ENCODE peak calls at places on chromosomes 5 and 9, in five cellular contexts. Y is HCT116, H is cardiac muscle cell, L is fibroblast of lung, V is fibroblast of pulmonary artery. T is an unnamed sample.
A peak's percentile ranks its signal among the peaks of the same experiment; 100 is the strongest.

GRCh38 chr5:100430268-100430900 is 104.8 kb upstream of the FAM174A start:
- DNase-seq in Y (peak; percentile 23), H (peak; percentile 55), L (peak; percentile 56), V (peak; percentile 53), T (no peak)

GRCh38 chr5:110402562-110402961 is 323.9 kb downstream of the TMEM232 start:
- DNase-seq in Y (no peak), H (no peak), L (no peak), V (no peak), T (no peak)

GRCh38 chr5:107580902-107581823 is 89.6 kb downstream of the EFNA5 start:
- DNase-seq in Y (no peak), H (peak; percentile 79), L (peak; percentile 47), V (peak; percentile 69), T (peak; percentile 25)

GRCh38 chr5:35269006-35269405 is 38.7 kb upstream of the PRLR start:
- DNase-seq in Y (no peak), H (no peak), L (no peak), V (no peak), T (no peak)

GRCh38 chr9:71925834-71926233 is 14.4 kb downstream of the C9orf85 start:
- DNase-seq in Y (no peak), H (no peak), L (no peak), V (no peak), T (no peak)

GRCh38 chr5:78972654-78973428 is 12.3 kb downstream of the ARSB start:
- DNase-seq in Y (no peak), H (peak; percentile 79), L (peak; percentile 73), V (peak; percentile 77), T (no peak)

GRCh38 chr9:101536938-101537337 is 3.3 kb downstream of the RNF20 start:
- DNase-seq in Y (no peak), H (peak; percentile 53), L (peak; percentile 56), V (peak; percentile 61), T (no peak)

GRCh38 chr9:121992571-121993212 is 100.4 kb downstream of the TTLL11 start:
- DNase-seq in Y (peak; percentile 69), H (peak; percentile 84), L (peak; percentile 87), V (peak; percentile 85), T (peak; percentile 48)

GRCh38 chr5:119398713-119399492 is 43.1 kb downstream of the TNFAIP8 start:
- DNase-seq in Y (no peak), H (peak; percentile 44), L (peak; percentile 77), V (peak; percentile 44), T (no peak)

DNA sequence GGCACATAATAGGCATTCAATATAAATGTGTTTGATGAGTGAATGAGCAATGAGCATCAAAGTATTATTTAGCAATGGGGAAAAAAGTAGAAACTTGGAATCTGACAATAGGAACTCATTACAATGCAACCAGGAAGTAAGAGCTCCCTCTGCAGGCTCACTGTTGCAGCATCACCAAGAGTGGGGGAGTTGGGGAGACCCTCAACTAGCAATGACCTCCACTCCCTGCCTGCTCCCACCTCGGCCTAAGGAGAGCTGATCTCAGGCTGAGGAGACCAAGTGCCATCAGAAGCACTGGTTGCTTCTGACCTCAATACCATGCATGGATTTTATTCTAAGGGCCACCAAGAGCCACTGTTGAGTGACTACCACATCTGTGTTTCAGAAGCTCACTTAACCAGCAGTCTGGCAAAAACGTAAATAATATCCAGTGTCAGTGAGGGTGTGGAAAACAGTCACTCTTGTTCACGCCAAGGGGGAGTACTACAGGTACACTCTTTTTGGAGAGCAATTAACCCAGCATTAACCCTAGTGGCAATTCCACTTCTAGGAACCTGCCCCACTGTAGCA is 8.0 kb downstream of the VDAC1 start:
- DNase-seq in Y (no peak), H (peak; percentile 15), L (no peak), V (no peak), T (no peak)
- TF ChIP-seq CTCF in Y (peak; percentile 81), H (peak; percentile 68), L (peak; percentile 58), V (peak; percentile 60), T (peak; percentile 46)

GRCh38 chr9:92964607-92964975 is 17.3 kb downstream of the FGD3 start:
- DNase-seq in Y (no peak), H (no peak), L (no peak), V (no peak), T (no peak)
- H3K4me3 ChIP-seq in Y (no peak overlapping the region), H (no peak overlapping the region), L (no peak overlapping the region), V (no peak overlapping the region), T (no peak overlapping the region)

GRCh38 chr9:110880123-110880522 is 158.1 kb downstream of the LPAR1 start:
- DNase-seq in Y (no peak), H (peak; percentile 69), L (peak; percentile 93), V (peak; percentile 64), T (peak; percentile 71)

GRCh38 chr9:110877376-110877775 is 160.9 kb downstream of the LPAR1 start:
- DNase-seq in Y (no peak), H (no peak), L (no peak), V (no peak), T (no peak)

GRCh38 chr9:110871736-110872135 is 166.5 kb downstream of the LPAR1 start:
- DNase-seq in Y (no peak), H (no peak), L (no peak), V (no peak), T (no peak)

GRCh38 chr9:110869931-110870330 is 168.3 kb downstream of the LPAR1 start:
- DNase-seq in Y (no peak), H (no peak), L (no peak), V (no peak), T (no peak)

DNA sequence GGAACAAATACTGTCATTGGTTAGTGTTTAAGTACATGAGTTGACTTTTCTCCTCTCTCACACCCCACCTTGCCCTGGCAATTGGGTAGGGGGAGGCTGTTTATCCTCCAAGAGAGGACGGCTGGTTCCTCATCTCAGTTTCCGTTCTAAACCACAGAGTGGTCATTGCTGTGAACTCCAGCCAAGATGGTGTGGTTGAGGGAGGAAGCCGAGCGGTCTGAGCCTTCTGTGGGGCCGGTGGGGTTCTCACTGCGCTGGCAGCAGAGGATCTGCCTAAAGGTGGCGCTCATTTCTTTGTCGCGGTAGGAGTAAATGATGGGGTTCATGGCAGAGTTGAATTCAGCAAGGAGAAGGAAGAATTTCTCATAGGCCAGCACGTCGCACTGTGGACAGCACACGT is 163.0 kb downstream of the LPAR1 start:
- DNase-seq in Y (no peak), H (no peak), L (no peak), V (no peak), T (no peak)
- TF ChIP-seq CTCF in Y (peak; percentile 28), H (no peak), L (no peak), V (no peak), T (no peak)

GRCh38 chr9:127066775-127067111 is 55.7 kb downstream of the ANGPTL2 start:
- DNase-seq in Y (no peak), H (peak; percentile 87), L (peak; percentile 68), V (peak; percentile 89), T (peak; percentile 17)
- H3K4me3 ChIP-seq in Y (no peak overlapping the region), H (no peak overlapping the region), L (no peak overlapping the region), V (no peak overlapping the region), T (no peak overlapping the region)

DNA sequence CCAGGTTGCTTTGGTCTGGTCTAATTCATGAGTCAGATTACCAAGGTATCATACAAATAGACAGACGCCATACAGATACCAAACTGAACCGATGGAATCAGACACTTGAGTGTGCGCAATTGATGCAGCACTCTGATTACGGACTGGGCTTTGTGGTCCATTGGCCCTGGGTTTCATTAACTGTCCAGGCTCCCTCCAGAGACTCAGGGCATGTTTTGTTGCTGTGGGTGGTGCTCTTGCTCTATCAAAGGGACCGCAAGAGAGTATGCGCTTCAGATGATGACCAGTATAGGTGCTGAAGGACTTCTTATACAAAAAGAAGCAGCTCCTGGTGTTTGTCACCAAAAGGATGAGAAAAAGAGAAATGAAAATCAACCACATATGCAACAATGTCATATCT is 36.9 kb upstream of the ANKRD55 start:
- DNase-seq in Y (no peak), H (no peak), L (no peak), V (no peak), T (no peak)
- TF ChIP-seq CTCF in Y (no peak), H (no peak), L (no peak), V (no peak), T (no peak)

DNA sequence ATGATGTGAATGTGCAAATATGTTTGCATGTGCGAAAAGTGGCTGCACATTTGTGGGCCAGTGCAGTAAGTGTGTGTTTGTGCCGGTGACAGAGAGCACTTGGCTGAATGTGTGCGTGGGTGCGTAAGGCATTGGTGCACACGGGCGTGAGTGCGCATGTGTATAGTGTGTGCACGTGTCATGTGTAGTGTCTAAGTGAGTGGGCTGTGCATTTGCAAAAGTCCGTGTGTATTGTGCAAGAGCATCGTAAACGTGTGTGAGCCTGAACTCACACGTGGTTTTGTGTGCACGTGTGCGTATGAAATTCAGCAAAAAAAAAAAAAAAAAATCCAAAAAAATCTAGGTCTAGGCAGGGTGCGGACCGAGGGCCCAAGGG is 6.5 kb upstream of the EBF1 start:
- DNase-seq in Y (no peak), H (no peak), L (peak; percentile 45), V (no peak), T (no peak)
- H3K4me3 ChIP-seq in Y (no peak overlapping the region), H (peak overlapping the region; percentile 19), L (peak overlapping the region; percentile 46), V (no peak overlapping the region), T (peak overlapping the region; percentile 41)

DNA sequence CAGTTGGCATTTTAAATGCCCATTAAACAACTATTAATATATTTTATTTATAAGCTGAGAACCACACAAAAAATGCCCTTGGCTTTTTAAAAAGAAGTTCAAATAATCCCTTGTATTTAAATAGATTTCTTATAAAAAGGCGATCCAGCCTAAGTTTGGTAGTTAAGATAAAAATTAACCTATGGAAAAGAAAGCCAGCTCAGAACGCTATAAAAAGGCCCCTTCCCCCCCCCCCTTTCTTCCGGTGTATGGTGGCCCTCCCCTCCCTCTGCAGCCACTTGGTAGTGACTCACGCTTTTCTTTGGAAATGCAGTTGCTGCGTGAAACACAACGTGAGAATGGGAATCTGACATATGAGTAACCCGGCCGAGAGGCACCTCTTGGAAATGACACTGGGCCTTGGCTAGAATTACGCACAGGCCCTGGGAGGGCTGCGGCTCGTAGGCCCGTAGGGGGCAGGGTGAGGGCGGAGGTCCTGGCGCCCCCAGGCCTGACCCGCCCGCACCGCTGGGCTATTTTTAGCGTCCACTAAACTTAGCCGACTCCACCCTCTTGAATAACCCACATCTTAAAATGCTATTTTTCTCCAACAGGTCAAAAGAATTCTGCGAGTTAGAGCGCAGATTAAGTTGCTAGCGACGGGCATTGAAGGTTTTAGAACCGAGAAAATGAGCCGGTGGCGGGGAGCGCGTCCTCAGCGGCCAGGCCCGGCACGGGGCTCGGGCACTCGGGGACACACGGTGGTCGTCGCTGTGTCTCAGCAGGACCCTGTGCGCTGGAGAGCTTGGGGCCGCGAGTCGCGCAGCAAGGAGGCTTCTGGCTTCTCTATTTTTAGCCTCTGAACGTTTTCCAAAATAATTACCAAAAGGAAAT is 168.7 kb downstream of the AUH start:
- DNase-seq in Y (peak; percentile 97), H (peak; percentile 99), L (peak; percentile 100), V (peak; percentile 99), T (peak; percentile 100)
- TF ChIP-seq CTCF in Y (peak; percentile 16), H (peak; percentile 5), L (no peak), V (no peak), T (no peak)

GRCh38 chr9:114154597-114155102 is 687 bp upstream of the COL27A1 start:
- DNase-seq in Y (no peak), H (no peak), L (no peak), V (no peak), T (no peak)
- H3K4me3 ChIP-seq in Y (peak overlapping the region; percentile 54), H (peak overlapping the region; percentile 49), L (peak overlapping the region; percentile 38), V (no peak overlapping the region), T (peak overlapping the region; percentile 33)

T was measured in AG09309.